ENCODE peak calls at places on chromosomes 4 and X, in four cellular contexts. T is GM23338, E is K562, W is IMR-90. N is an unnamed sample.
A peak's percentile ranks its signal among the peaks of the same experiment; 100 is the strongest.

GRCh38 chrX:67780694-67781109 is 236.9 kb downstream of the AR start:
- DNase-seq in T (no peak), E (peak; percentile 50), W (peak; percentile 78), N (no peak)

GRCh38 chrX:105460366-105460765 is 239.9 kb upstream of the TEX13A start:
- DNase-seq in T (no peak), E (no peak), W (no peak), N (no peak)

GRCh38 chr4:92104506-92104905 is 199.3 kb upstream of the GRID2 start:
- DNase-seq in T (no peak), E (peak; percentile 6), W (no peak), N (no peak)

GRCh38 chr4:37687175-37687525 is 974 bp upstream of the RELL1 start:
- DNase-seq in T (no peak), E (peak; percentile 71), W (no peak), N (peak; percentile 18)

GRCh38 chr4:182492456-182492855 is 249.3 kb downstream of the TENM3 start:
- DNase-seq in T (no peak), E (no peak), W (peak; percentile 76), N (no peak)

GRCh38 chrX:109714340-109714958 is 18.6 kb downstream of the ACSL4 start:
- DNase-seq in T (no peak), E (no peak), W (peak; percentile 91), N (no peak)

GRCh38 chr4:133154725-133155124 is 5.6 kb downstream of the PCDH10 start:
- DNase-seq in T (peak; percentile 43), E (peak; percentile 36), W (peak; percentile 41), N (peak; percentile 42)

GRCh38 chr4:104429150-104429741 is 65.4 kb downstream of the CXXC4 start:
- DNase-seq in T (no peak), E (no peak), W (no peak), N (no peak)

GRCh38 chr4:7206385-7206784 is 14.0 kb downstream of the SORCS2 start:
- DNase-seq in T (no peak), E (peak; percentile 27), W (peak; percentile 76), N (peak; percentile 60)

GRCh38 chrX:276588-277171 is 4.5 kb upstream of the PLCXD1 start:
- DNase-seq in T (no peak), E (peak; percentile 35), W (peak; percentile 76), N (peak; percentile 27)

GRCh38 chr4:24624381-24624780 is 40.0 kb upstream of the DHX15 start:
- DNase-seq in T (no peak), E (no peak), W (no peak), N (no peak)

GRCh38 chrX:45502396-45502795 is 301.7 kb upstream of the DIPK2B start:
- DNase-seq in T (no peak), E (no peak), W (no peak), N (no peak)

GRCh38 chr4:138977525-138977924 is 38.1 kb upstream of the NOCT start:
- DNase-seq in T (peak; percentile 47), E (no peak), W (no peak), N (no peak)

GRCh38 chrX:132444936-132445335 is 43.9 kb downstream of the MBNL3 start:
- DNase-seq in T (no peak), E (no peak), W (no peak), N (no peak)

GRCh38 chr4:90127706-90128345 is 632 bp downstream of the CCSER1 start:
- DNase-seq in T (peak; percentile 60), E (no peak), W (no peak), N (peak; percentile 71)

GRCh38 chr4:25760048-25760447 is 102.7 kb downstream of the SEL1L3 start:
- DNase-seq in T (no peak), E (no peak), W (no peak), N (no peak)

GRCh38 chrX:42119076-42119475 is 195.7 kb upstream of the CASK start:
- DNase-seq in T (no peak), E (no peak), W (peak; percentile 72), N (no peak)

GRCh38 chr4:142550955-142551354 is 295.1 kb downstream of the INPP4B start:
- DNase-seq in T (no peak), E (no peak), W (no peak), N (no peak)

GRCh38 chr4:187179086-187180070 is 455.7 kb upstream of the FAT1 start:
- DNase-seq in T (peak; percentile 22), E (no peak), W (peak; percentile 6), N (peak; percentile 36)

GRCh38 chrX:155819966-155820491 is 61.1 kb upstream of the VAMP7 start:
- DNase-seq in T (peak; percentile 83), E (peak; percentile 80), W (peak; percentile 85), N (peak; percentile 68)

GRCh38 chr4:114495471-114495928 is 103.1 kb upstream of the UGT8 start:
- DNase-seq in T (peak; percentile 99), E (peak; percentile 60), W (no peak), N (peak; percentile 31)

GRCh38 chrX:152960115-152960514 is 33.8 kb downstream of the PNMA5 start:
- DNase-seq in T (no peak), E (no peak), W (no peak), N (no peak)

GRCh38 chrX:78527263-78527662 is 131.9 kb downstream of the RTL3 start:
- DNase-seq in T (no peak), E (no peak), W (peak; percentile 8), N (no peak)

GRCh38 chrX:154024271-154024670 is 4.6 kb upstream of the IRAK1 start:
- DNase-seq in T (no peak), E (no peak), W (no peak), N (no peak)

GRCh38 chrX:19666950-19667349 is 151.6 kb upstream of the MAP3K15 start:
- DNase-seq in T (no peak), E (no peak), W (no peak), N (no peak)

GRCh38 chrX:88425739-88426138 is 321.3 kb upstream of the CPXCR1 start:
- DNase-seq in T (peak; percentile 5), E (no peak), W (no peak), N (no peak)

GRCh38 chr4:98546910-98547544 is 111.4 kb downstream of the TSPAN5 start:
- DNase-seq in T (peak; percentile 45), E (no peak), W (peak; percentile 54), N (peak; percentile 44)

GRCh38 chr4:94566420-94566819 is 114.7 kb downstream of the PDLIM5 start:
- DNase-seq in T (no peak), E (no peak), W (no peak), N (no peak)

GRCh38 chr4:24063771-24064170 is 173.9 kb upstream of the PPARGC1A start:
- DNase-seq in T (no peak), E (no peak), W (no peak), N (no peak)

GRCh38 chr4:3414421-3415279 is 27.1 kb upstream of the HGFAC start:
- DNase-seq in T (no peak), E (no peak), W (no peak), N (no peak)

GRCh38 chr4:155900402-155900801 is 3.1 kb upstream of the TDO2 start:
- DNase-seq in T (peak; percentile 24), E (no peak), W (peak; percentile 72), N (no peak)

GRCh38 chrX:675279-675886 is 44.8 kb downstream of the SHOX start:
- DNase-seq in T (peak; percentile 31), E (no peak), W (no peak), N (peak; percentile 28)

GRCh38 chr4:33060873-33061542 is 2340.8 kb downstream of the PCDH7 start:
- DNase-seq in T (peak; percentile 91), E (peak; percentile 9), W (peak; percentile 28), N (peak; percentile 84)

GRCh38 chr4:75710246-75710645 is 14.1 kb upstream of the USO1 start:
- DNase-seq in T (no peak), E (no peak), W (no peak), N (no peak)

GRCh38 chrX:97740886-97741285 is 857.2 kb downstream of the RPA4 start:
- DNase-seq in T (no peak), E (no peak), W (no peak), N (no peak)

GRCh38 chr4:151418385-151418784 is 9.4 kb downstream of the FHIP1A start:
- DNase-seq in T (no peak), E (no peak), W (peak; percentile 84), N (no peak)

GRCh38 chr4:168257663-168258235 is 60.8 kb downstream of the DDX60 start:
- DNase-seq in T (no peak), E (no peak), W (no peak), N (no peak)
- H3K4me1 ChIP-seq in T (peaks cover 6% of the 10 kb centered on the region), E (no peaks in the 10 kb centered on the region), W (no peaks in the 10 kb centered on the region), N (no peaks in the 10 kb centered on the region)

GRCh38 chr4:153438916-153439756 is 27.0 kb upstream of the TMEM131L start:
- DNase-seq in T (no peak), E (no peak), W (no peak), N (no peak)
- H3K4me3 ChIP-seq in T (no peak overlapping the region), E (no peak overlapping the region), W (no peak overlapping the region), N (no peak overlapping the region)

GRCh38 chr4:140000232-140000631 is 153.8 kb downstream of the MAML3 start:
- DNase-seq in T (no peak), E (no peak), W (no peak), N (no peak)

GRCh38 chr4:140004580-140005314 is 149.2 kb downstream of the MAML3 start:
- DNase-seq in T (peak; percentile 73), E (no peak), W (peak; percentile 51), N (peak; percentile 92)

GRCh38 chr4:140005699-140006098 is 148.3 kb downstream of the MAML3 start:
- DNase-seq in T (no peak), E (no peak), W (no peak), N (no peak)

DNA sequence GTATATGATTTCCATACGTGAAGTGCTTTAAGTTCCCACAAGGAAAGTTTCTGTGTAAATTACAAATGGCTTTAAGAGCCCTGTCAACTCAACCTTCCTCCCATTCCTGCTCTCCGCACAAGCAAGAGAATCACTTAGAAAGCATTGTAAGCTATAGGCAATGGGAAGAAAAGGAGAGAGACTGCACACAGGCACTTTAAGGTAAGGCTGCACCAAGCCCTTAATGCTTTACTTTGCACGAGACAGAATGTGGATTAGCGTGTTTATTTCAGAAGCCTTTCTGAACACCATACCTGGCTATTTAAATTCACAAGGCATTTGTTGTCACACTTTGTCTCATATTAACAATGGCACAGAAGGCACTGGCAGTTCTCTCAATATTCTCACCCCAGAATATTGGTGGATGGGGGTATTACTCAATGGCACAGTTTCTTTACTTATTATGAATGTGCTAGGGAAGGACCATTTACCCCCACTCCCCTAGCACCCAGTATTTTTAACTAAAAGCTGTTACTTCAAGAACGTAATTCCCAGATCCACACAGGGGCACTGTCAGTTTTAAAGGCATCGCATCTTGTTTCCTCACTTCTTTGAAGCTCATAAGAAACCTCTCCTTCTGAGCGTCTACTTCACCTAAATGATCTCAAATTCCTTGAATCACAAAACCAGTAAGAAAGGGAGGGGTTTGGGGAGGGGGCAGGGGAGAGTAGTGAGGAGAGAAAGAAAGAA is 150.0 kb downstream of the MAML3 start:
- DNase-seq in T (no peak), E (no peak), W (peak; percentile 8), N (peak; percentile 25)
- H2AFZ ChIP-seq in T (no peak overlapping the region), E (no peak overlapping the region), W (peak overlapping the region; percentile 90), N (peak overlapping the region; percentile 4)

DNA sequence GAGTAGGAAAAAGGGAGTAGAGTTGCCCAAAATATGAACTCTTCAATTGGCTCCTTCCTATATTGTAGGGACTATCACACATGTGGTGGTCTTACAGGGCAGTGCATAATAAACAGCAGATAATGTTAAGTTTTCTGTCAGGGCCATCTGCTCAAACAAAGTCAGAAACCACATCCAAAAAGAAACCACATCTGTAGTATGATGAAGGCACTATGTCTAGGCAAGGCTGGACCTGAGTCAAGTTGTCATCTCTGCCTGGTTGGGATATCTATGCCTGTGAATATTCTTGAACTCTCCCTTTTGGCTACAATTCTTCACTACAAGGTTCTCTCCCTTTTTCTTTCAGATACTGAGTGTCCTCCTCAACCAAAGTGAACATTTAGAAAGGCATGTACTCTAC is 109.4 kb upstream of the C1GALT1C1 start:
- DNase-seq in T (no peak), E (no peak), W (no peak), N (no peak)
- H3K4me1 ChIP-seq in T (no peaks in the 10 kb centered on the region), E (no peaks in the 10 kb centered on the region), W (no peaks in the 10 kb centered on the region), N (peaks cover 8% of the 10 kb centered on the region)

GRCh38 chr4:153345011-153345981 is 808 bp downstream of the MND1 start:
- DNase-seq in T (peak; percentile 84), E (peak; percentile 74), W (peak; percentile 56), N (peak; percentile 79)
- H3K4me3 ChIP-seq in T (peak overlapping the region; percentile 65), E (peak overlapping the region; percentile 85), W (peak overlapping the region; percentile 75), N (peak overlapping the region; percentile 77)

N was measured in neural progenitor cell.